ENCODE peak calls at places on chromosomes 16 and 17, in eight cellular contexts. W, L, K, M, V, T, F and N are unnamed samples.

GRCh38 chr16:59632266-59632855 is 898.2 kb upstream of the GOT2 start:
- DNase-seq in K (no peak), W (no peak), T (no peak), V (no peak), L (no peak), F (peak), M (no peak), N (peak)

GRCh38 chr17:60481604-60482003 is 44.4 kb downstream of the APPBP2 start:
- DNase-seq in W (no peak), F (no peak), K (no peak), T (no peak), V (no peak), L (no peak), M (no peak), N (no peak)

GRCh38 chr16:77652399-77652798 is 69.9 kb upstream of the NUDT7 start:
- DNase-seq in F (no peak), T (no peak), L (no peak), M (no peak), K (no peak), W (no peak), V (no peak), N (no peak)

GRCh38 chr16:19396555-19397011 is 21.1 kb upstream of the TMC5 start:
- DNase-seq in V (no peak), F (no peak), T (no peak), L (peak), M (no peak), K (no peak), W (no peak), N (no peak)

GRCh38 chr16:70713781-70714180 is 27.9 kb upstream of the MTSS2 start:
- DNase-seq in K (no peak), F (no peak), T (no peak), M (no peak), V (no peak), W (no peak), L (no peak), N (no peak)

GRCh38 chr17:55664287-55664686 is 58.4 kb downstream of the TMEM100 start:
- DNase-seq in F (no peak), M (no peak), V (no peak), W (no peak), L (no peak), K (no peak), T (no peak), N (no peak)

GRCh38 chr16:53061701-53062159 is 6.9 kb downstream of the CHD9 start:
- DNase-seq in W (no peak), M (no peak), F (no peak), K (no peak), L (peak), T (no peak), V (no peak), N (no peak)

GRCh38 chr17:6415616-6416015 is 19.3 kb downstream of the AIPL1 start:
- DNase-seq in L (no peak), K (no peak), M (no peak), V (no peak), F (no peak), T (no peak), W (no peak), N (no peak)

GRCh38 chr17:38418693-38419507 is 9.4 kb upstream of the ARHGAP23 start:
- DNase-seq in L (no peak), T (no peak), W (peak), F (no peak), M (no peak), K (peak), V (no peak), N (no peak)

GRCh38 chr17:16870253-16871245 is 101.4 kb downstream of the TNFRSF13B start:
- DNase-seq in V (no peak), L (no peak), K (no peak), F (no peak), M (no peak), W (no peak), T (no peak), N (no peak)

GRCh38 chr17:37759014-37759637 is 14.3 kb upstream of the HNF1B start:
- DNase-seq in F (no peak), L (no peak), W (no peak), T (no peak), K (no peak), V (no peak), M (no peak), N (no peak)

GRCh38 chr17:29430275-29430674 is 40.1 kb downstream of the TAOK1 start:
- DNase-seq in V (no peak), F (no peak), W (no peak), L (no peak), T (no peak), M (no peak), K (no peak), N (no peak)

GRCh38 chr16:84889066-84889465 is 69.3 kb downstream of the CRISPLD2 start:
- DNase-seq in K (no peak), M (no peak), W (no peak), L (no peak), V (no peak), T (no peak), F (no peak), N (no peak)

GRCh38 chr16:72938426-72939164 is 109.3 kb downstream of the ZFHX3 start:
- DNase-seq in F (peak), L (peak), W (peak), T (no peak), M (no peak), K (no peak), V (no peak), N (no peak)

GRCh38 chr16:75065149-75065807 is 51.3 kb downstream of the LDHD start:
- DNase-seq in V (no peak), L (peak), K (no peak), T (no peak), W (no peak), F (no peak), M (no peak), N (no peak)

GRCh38 chr17:73782641-73783381 is 138.6 kb upstream of the SDK2 start:
- DNase-seq in L (peak), F (no peak), W (no peak), V (no peak), K (no peak), T (no peak), M (no peak), N (no peak)

GRCh38 chr16:12187939-12188673 is 211.6 kb downstream of the SNX29 start:
- DNase-seq in F (no peak), L (no peak), V (no peak), T (no peak), K (no peak), M (no peak), W (no peak), N (no peak)

GRCh38 chr17:76735006-76735405 is 2.1 kb downstream of the SRSF2 start:
- DNase-seq in F (peak), M (no peak), L (no peak), W (no peak), V (no peak), K (no peak), T (no peak), N (no peak)

GRCh38 chr17:83079340-83079747 is at the start of gene METRNL:
- DNase-seq in L (peak), K (peak), V (peak), T (peak), F (no peak), M (no peak), W (peak), N (no peak)

GRCh38 chr17:36641877-36642845 is 40.8 kb downstream of the MRM1 start:
- DNase-seq in W (no peak), M (no peak), T (no peak), F (no peak), L (peak), V (no peak), K (no peak), N (no peak)